ENCODE peak calls at places on chromosomes 7 and 10, in five cellular contexts. A is hepatocyte; L is psoas muscle; I is stimulated activated CD4-positive, alpha-beta T cell treated with anti-CD3 and anti-CD28 coated beads, Interleukin-4, amount 100 ng/mL, for 24 hours; V is pulmonary artery endothelial cell. O is an unnamed sample.

GRCh38 chr10:5710854-5711253 is 26.2 kb downstream of the TASOR2 start:
- DNase-seq in A (no peak), L (no peak), I (no peak), V (no peak), O (no peak)

GRCh38 chr7:131653418-131654248 is 97.2 kb upstream of the PODXL start:
- DNase-seq in A (peak), L (peak), I (no peak), V (no peak), O (no peak)

GRCh38 chr7:132109768-132110167 is 466.5 kb downstream of the PLXNA4 start:
- DNase-seq in A (no peak), L (no peak), I (no peak), V (no peak), O (no peak)

GRCh38 chr7:36661135-36661840 is 63.0 kb downstream of the AOAH start:
- DNase-seq in A (peak), L (no peak), I (no peak), V (no peak), O (no peak)

GRCh38 chr7:44636041-44636580 is 29.7 kb downstream of the OGDH start:
- DNase-seq in A (peak), L (no peak), I (no peak), V (no peak), O (no peak)

GRCh38 chr7:121019018-121019417 is 30.5 kb downstream of the CPED1 start:
- DNase-seq in A (no peak), L (no peak), I (no peak), V (no peak), O (no peak)

GRCh38 chr7:46146454-46147255 is 225.6 kb upstream of the IGFBP3 start:
- DNase-seq in A (no peak), L (no peak), I (no peak), V (no peak), O (no peak)

GRCh38 chr7:94578615-94579014 is 69.0 kb downstream of the CASD1 start:
- DNase-seq in A (no peak), L (no peak), I (no peak), V (no peak), O (no peak)

GRCh38 chr10:59606551-59606961 is 103.1 kb downstream of the SLC16A9 start:
- DNase-seq in A (no peak), L (no peak), I (no peak), V (no peak), O (no peak)

GRCh38 chr10:114970515-114970914 is 32.5 kb downstream of the TRUB1 start:
- DNase-seq in A (no peak), L (no peak), I (no peak), V (no peak), O (peak)

GRCh38 chr7:47571355-47572100 is 10.4 kb downstream of the TNS3 start:
- DNase-seq in A (peak), L (peak), I (no peak), V (peak), O (no peak)

GRCh38 chr7:2138146-2138765 is 94.5 kb downstream of the MAD1L1 start:
- DNase-seq in A (no peak), L (no peak), I (peak), V (no peak), O (peak)

GRCh38 chr10:132186488-132187413 is at the start of gene DPYSL4:
- DNase-seq in A (peak), L (no peak), I (peak), V (no peak), O (no peak)

GRCh38 chr7:158395349-158395748 is 192.3 kb downstream of the PTPRN2 start:
- DNase-seq in A (no peak), L (no peak), I (no peak), V (no peak), O (no peak)

GRCh38 chr7:115941703-115942268 is 88.8 kb downstream of the TFEC start:
- DNase-seq in A (no peak), L (no peak), I (no peak), V (peak), O (no peak)

GRCh38 chr7:136056827-136057226 is 79.7 kb upstream of the MTPN start:
- DNase-seq in A (no peak), L (no peak), I (no peak), V (no peak), O (no peak)

GRCh38 chr7:103113164-103113563 is 35.7 kb downstream of the NAPEPLD start:
- DNase-seq in A (no peak), L (no peak), I (no peak), V (no peak), O (no peak)

GRCh38 chr10:613217-613616 is 76.3 kb downstream of the DIP2C start:
- DNase-seq in A (peak), L (no peak), I (no peak), V (no peak), O (no peak)

O was measured in activated CD8-positive, alpha-beta T cell treated with anti-CD3 and anti-CD28 coated beads, Interleukin-2, amount 10 ng/mL, durations not matched to agents 7 days and 5 days.